ENCODE peak calls at places on chromosomes 7 and 10, in nine cellular contexts. R is kidney glomerular epithelial cell; H is stimulated activated CD8-positive, alpha-beta memory T cell treated with anti-CD3 and anti-CD28 coated beads, Interleukin-12 subunit alpha, Interleukin-12 subunit beta, amount 100 ng/mL, for 4 hours; A is activated CD8-positive, alpha-beta memory T cell treated with anti-CD3 and anti-CD28 coated beads, Interleukin-2, amount 50 U/mL, for 48 hours; Y is pancreas; D is CD4-positive, alpha-beta memory T cell; L is GM04504; Z is posterior cingulate gyrus; N is NCI-H1436. M is an unnamed sample.

GRCh38 chr7:100489824-100490223 is 6.1 kb downstream of the NYAP1 start:
- DNase-seq in D (peak), Y (no peak), R (peak), L (peak), H (no peak), A (no peak), Z (peak), N (peak), M (no peak)

GRCh38 chr7:28346972-28347371 is 65.3 kb upstream of the CREB5 start:
- DNase-seq in Y (no peak), Z (no peak), D (no peak), R (no peak), L (no peak), H (no peak), A (no peak), N (no peak), M (no peak)

GRCh38 chr10:5585517-5586222 is 60.9 kb downstream of the CALML3 start:
- DNase-seq in N (peak), D (no peak), Z (no peak), H (no peak), Y (peak), A (no peak), R (no peak), L (no peak), M (no peak)

GRCh38 chr10:122127943-122128342 is 139.0 kb downstream of the TACC2 start:
- DNase-seq in D (no peak), A (no peak), Y (no peak), H (no peak), R (peak), L (no peak), N (no peak), Z (no peak), M (no peak)

GRCh38 chr10:63346015-63346441 is 119.7 kb downstream of the JMJD1C start:
- DNase-seq in R (no peak), N (no peak), D (no peak), L (no peak), Y (no peak), H (no peak), Z (no peak), A (no peak), M (no peak)

GRCh38 chr10:101014966-101015581 is 15.5 kb downstream of the LZTS2 start:
- DNase-seq in A (no peak), Y (no peak), R (peak), Z (no peak), L (peak), H (no peak), D (no peak), N (no peak), M (no peak)

GRCh38 chr10:96840841-96841518 is 8.9 kb downstream of the LCOR start:
- DNase-seq in D (no peak), L (no peak), R (peak), Z (no peak), N (no peak), Y (no peak), A (no peak), H (no peak), M (no peak)

GRCh38 chr7:151336027-151336720 is 5.4 kb upstream of the NUB1 start:
- DNase-seq in Z (no peak), L (no peak), A (no peak), R (no peak), D (no peak), Y (no peak), H (no peak), N (no peak), M (no peak)

GRCh38 chr10:73644015-73644743 is 2.9 kb upstream of the MYOZ1 start:
- DNase-seq in A (peak), L (no peak), D (peak), N (peak), H (peak), R (peak), Z (peak), Y (no peak), M (peak)

GRCh38 chr7:69803699-69804516 is 205.6 kb downstream of the AUTS2 start:
- DNase-seq in R (no peak), N (no peak), A (no peak), L (no peak), D (no peak), H (no peak), Z (no peak), Y (no peak), M (no peak)

GRCh38 chr10:97134983-97135382 is 50.8 kb downstream of the SLIT1 start:
- DNase-seq in Y (no peak), A (no peak), Z (no peak), L (no peak), N (no peak), D (no peak), R (no peak), H (no peak), M (no peak)

GRCh38 chr7:129495987-129496386 is 6.3 kb upstream of the SMKR1 start:
- DNase-seq in A (no peak), Z (no peak), H (no peak), N (no peak), D (no peak), R (no peak), Y (no peak), L (no peak), M (no peak)

GRCh38 chr10:73287441-73287840 is 35.0 kb upstream of the MRPS16 start:
- DNase-seq in H (no peak), Z (no peak), L (no peak), N (no peak), R (no peak), D (no peak), A (no peak), Y (no peak), M (no peak)

GRCh38 chr7:149692557-149692982 is 80.8 kb downstream of the ZNF467 start:
- DNase-seq in D (no peak), L (no peak), A (no peak), N (no peak), Z (no peak), H (no peak), Y (no peak), R (no peak), M (no peak)

GRCh38 chr10:49512121-49512809 is 26.7 kb downstream of the ERCC6 start:
- DNase-seq in R (peak), D (peak), A (no peak), N (peak), Z (no peak), H (no peak), Y (no peak), L (no peak), M (peak)

GRCh38 chr10:104209575-104210198 is 22.5 kb downstream of the CFAP43 start:
- DNase-seq in L (peak), N (peak), Z (peak), Y (no peak), D (peak), H (no peak), R (peak), A (no peak), M (peak)

GRCh38 chr7:114820993-114821945 is 100.6 kb upstream of the MDFIC start:
- DNase-seq in L (peak), Z (no peak), N (no peak), Y (no peak), A (no peak), H (no peak), D (no peak), R (no peak), M (no peak)

GRCh38 chr7:128923411-128923800 is 12.9 kb upstream of the KCP start:
- DNase-seq in N (no peak), D (no peak), A (no peak), L (no peak), Y (no peak), H (no peak), R (no peak), Z (no peak), M (no peak)

GRCh38 chr10:35364808-35365207 is 28.5 kb downstream of the CCNY start:
- DNase-seq in Z (no peak), A (no peak), R (no peak), H (no peak), D (no peak), N (no peak), L (no peak), Y (no peak), M (no peak)

GRCh38 chr7:18667466-18667865 is 171.9 kb downstream of the HDAC9 start:
- DNase-seq in A (no peak), Z (no peak), H (no peak), D (no peak), Y (no peak), N (no peak), L (no peak), R (peak), M (no peak)

GRCh38 chr10:98074315-98074911 is 44.0 kb upstream of the CRTAC1 start:
- DNase-seq in A (no peak), D (no peak), L (peak), Y (no peak), Z (no peak), R (no peak), N (no peak), H (no peak), M (no peak)

GRCh38 chr7:81534996-81535395 is 234.9 kb downstream of the HGF start:
- DNase-seq in N (no peak), A (no peak), Z (no peak), H (no peak), Y (no peak), R (no peak), D (no peak), L (no peak), M (no peak)

GRCh38 chr10:17001961-17002749 is 127.5 kb downstream of the CUBN start:
- DNase-seq in Y (no peak), N (no peak), Z (no peak), H (no peak), A (no peak), L (peak), D (peak), R (no peak), M (no peak)

GRCh38 chr10:76950354-76950753 is 687.3 kb downstream of the KCNMA1 start:
- DNase-seq in N (no peak), A (no peak), D (no peak), Y (no peak), L (no peak), Z (no peak), H (no peak), R (no peak), M (no peak)

GRCh38 chr10:89426230-89426868 is 12.0 kb downstream of the IFIT5 start:
- DNase-seq in R (peak), H (no peak), A (no peak), L (peak), D (peak), N (peak), Y (no peak), Z (no peak), M (peak)

GRCh38 chr7:126790763-126791162 is 462.0 kb downstream of the GRM8 start:
- DNase-seq in Y (no peak), Z (no peak), H (no peak), D (no peak), R (no peak), N (peak), A (no peak), L (no peak), M (no peak)

GRCh38 chr7:1750541-1751021 is 80.5 kb downstream of the ELFN1 start:
- DNase-seq in H (no peak), D (no peak), L (no peak), Y (peak), R (no peak), N (no peak), Z (no peak), A (no peak), M (no peak)

GRCh38 chr10:69048103-69048502 is 39.8 kb upstream of the SRGN start:
- DNase-seq in Z (peak), L (no peak), R (no peak), D (no peak), H (no peak), A (peak), Y (no peak), N (no peak), M (no peak)

GRCh38 chr7:130131964-130132875 is 61.9 kb downstream of the KLHDC10 start:
- DNase-seq in L (no peak), Z (no peak), Y (no peak), N (no peak), H (no peak), D (no peak), R (no peak), A (no peak), M (no peak)

GRCh38 chr7:129828989-129829676 is 123.6 kb downstream of the UBE2H start:
- DNase-seq in Z (no peak), L (no peak), Y (no peak), N (peak), D (no peak), R (no peak), H (no peak), A (no peak), M (no peak)

GRCh38 chr7:122633472-122633871 is 65.4 kb downstream of the RNF133 start:
- DNase-seq in N (no peak), Z (no peak), L (no peak), A (no peak), D (no peak), Y (no peak), R (no peak), H (no peak), M (no peak)

GRCh38 chr10:131855396-131855762 is 45.4 kb upstream of the PPP2R2D start:
- DNase-seq in D (no peak), R (no peak), Z (no peak), N (no peak), Y (no peak), H (no peak), A (no peak), L (no peak), M (no peak)

GRCh38 chr7:69429817-69430501 is 168.3 kb upstream of the AUTS2 start:
- DNase-seq in H (no peak), Y (no peak), R (no peak), A (no peak), N (no peak), Z (peak), L (no peak), D (no peak), M (no peak)

M was measured in naive B cell.